ENCODE peak calls at places on chromosomes 1 and 21, in eight cellular contexts. V is endothelial cell; Y is stimulated activated naive CD8-positive, alpha-beta T cell treated with anti-CD3 and anti-CD28 coated beads, Interleukin-15, Interleukin-2, amounts not matched to agents 100 U/mL and 50 U/mL, for 24 hours; H is activated CD8-positive, alpha-beta memory T cell treated with anti-CD3 and anti-CD28 coated beads, Interleukin-2, amount 10 ng/mL, durations not matched to agents 7 days and 5 days; O is H9; B is NCI-H1092 treated with DMSO at 0.1 percent for 48 hours; A is OCI-LY7; R is NCI-H2081. M is an unnamed sample.

GRCh38 chr1:116514708-116515525 is 55.9 kb downstream of the CD58 start:
- DNase-seq in V (no peak), Y (peak; percentile 68), H (peak; percentile 86), O (no peak), B (no peak), A (no peak), R (no peak), M (peak; percentile 29)

GRCh38 chr1:5770981-5771765 is 221.1 kb downstream of the NPHP4 start:
- DNase-seq in V (no peak), Y (no peak), H (no peak), O (no peak), B (no peak), A (no peak), R (no peak), M (no peak)

GRCh38 chr1:87965193-87965592 is 636.5 kb downstream of the LMO4 start:
- DNase-seq in V (no peak), Y (no peak), H (no peak), O (no peak), B (no peak), A (no peak), R (no peak), M (no peak)

GRCh38 chr1:218759795-218760194 is 413.9 kb upstream of the LYPLAL1 start:
- DNase-seq in V (no peak), Y (no peak), H (no peak), O (no peak), B (no peak), A (no peak), R (no peak), M (no peak)

GRCh38 chr1:241531195-241532172 is 694 bp upstream of the KMO start:
- DNase-seq in V (no peak), Y (no peak), H (no peak), O (no peak), B (peak; percentile 89), A (peak; percentile 91), R (peak; percentile 81), M (peak; percentile 37)

GRCh38 chr1:107181253-107181977 is 40.6 kb downstream of the NTNG1 start:
- DNase-seq in V (no peak), Y (no peak), H (no peak), O (no peak), B (no peak), A (no peak), R (no peak), M (no peak)

GRCh38 chr1:184805667-184806295 is 51.1 kb upstream of the EDEM3 start:
- DNase-seq in V (peak; percentile 91), Y (peak; percentile 87), H (peak; percentile 88), O (peak; percentile 83), B (peak; percentile 91), A (peak; percentile 71), R (peak; percentile 87), M (peak; percentile 41)

GRCh38 chr1:41496080-41497055 is 11.9 kb upstream of the EDN2 start:
- DNase-seq in V (peak; percentile 79), Y (peak; percentile 77), H (peak; percentile 64), O (peak; percentile 91), B (no peak), A (no peak), R (no peak), M (no peak)

GRCh38 chr21:40938078-40938477 is 91.1 kb upstream of the DSCAM start:
- DNase-seq in V (no peak), Y (no peak), H (no peak), O (no peak), B (no peak), A (no peak), R (no peak), M (no peak)